ENCODE peak calls at places on chromosomes 2 and 18, in five cellular contexts. V is fibroblast of the aortic adventitia, Y is germinal center, Z is NCI-H748 treated with DMSO at 0.1 percent for 48 hours, M is Kasumi-1. O is an unnamed sample.

GRCh38 chr18:48330016-48330991 is 78.9 kb downstream of the ZBTB7C start:
- DNase-seq in V (peak; percentile 73), Y (no peak), Z (no peak), M (no peak), O (no peak)

GRCh38 chr18:63788447-63789096 is 13.4 kb downstream of the SERPINB7 start:
- DNase-seq in V (peak; percentile 70), Y (no peak), Z (no peak), M (peak; percentile 89), O (no peak)

GRCh38 chr2:136572335-136572734 is 193.0 kb upstream of the THSD7B start:
- DNase-seq in V (no peak), Y (no peak), Z (no peak), M (no peak), O (peak; percentile 12)

GRCh38 chr2:210792000-210792399 is 235.6 kb downstream of the CPS1 start:
- DNase-seq in V (no peak), Y (no peak), Z (no peak), M (no peak), O (peak; percentile 17)

GRCh38 chr2:62883629-62884028 is 167.0 kb upstream of the OTX1 start:
- DNase-seq in V (no peak), Y (no peak), Z (no peak), M (no peak), O (no peak)

GRCh38 chr2:120343433-120344105 is 2.4 kb upstream of the INHBB start:
- DNase-seq in V (peak; percentile 69), Y (peak; percentile 59), Z (peak; percentile 60), M (peak; percentile 48), O (peak; percentile 69)

GRCh38 chr2:241767464-241768250 is 9.0 kb upstream of the GAL3ST2 start:
- DNase-seq in V (no peak), Y (no peak), Z (no peak), M (no peak), O (no peak)

GRCh38 chr2:159895258-159896209 is 97.5 kb upstream of the CD302 start:
- DNase-seq in V (no peak), Y (peak; percentile 32), Z (no peak), M (no peak), O (no peak)

O was measured in pons.